ENCODE peak calls at places on chromosomes 5 and 9, in five cellular contexts. G is DMS153, T is heart right ventricle, A is DND-41, C is GM20000. I is an unnamed sample.

GRCh38 chr5:38648703-38649291 is 92.4 kb upstream of the LIFR start:
- DNase-seq in C (no peak), G (no peak), T (no peak), A (no peak), I (no peak)

GRCh38 chr9:136882109-136882946 is 4.0 kb upstream of the TRAF2 start:
- DNase-seq in A (peak), C (peak), G (peak), T (peak), I (peak)

GRCh38 chr5:42301349-42301748 is 121.9 kb upstream of the GHR start:
- DNase-seq in G (no peak), C (no peak), T (no peak), A (no peak), I (no peak)

GRCh38 chr5:24385070-24385469 is 259.7 kb downstream of the CDH10 start:
- DNase-seq in T (no peak), A (no peak), C (no peak), G (no peak), I (no peak)

GRCh38 chr9:22257026-22257425 is 189.6 kb upstream of the DMRTA1 start:
- DNase-seq in G (no peak), A (no peak), T (no peak), C (no peak), I (no peak)

GRCh38 chr9:31839273-31839672 is 545.2 kb upstream of the ACO1 start:
- DNase-seq in T (no peak), C (no peak), G (no peak), A (no peak), I (no peak)

GRCh38 chr9:131145245-131145644 is 19.9 kb downstream of the NUP214 start:
- DNase-seq in T (no peak), A (no peak), C (no peak), G (no peak), I (no peak)

GRCh38 chr5:76641514-76642120 is 18.4 kb upstream of the F2RL2 start:
- DNase-seq in G (no peak), T (no peak), A (peak), C (peak), I (no peak)

GRCh38 chr5:55926476-55926875 is 68.3 kb downstream of the IL6ST start:
- DNase-seq in T (no peak), G (no peak), A (no peak), C (no peak), I (no peak)

GRCh38 chr5:93790401-93790800 is 49.0 kb upstream of the POU5F2 start:
- DNase-seq in T (no peak), G (no peak), C (no peak), A (no peak), I (no peak)

GRCh38 chr9:113511856-113512761 is 48.6 kb downstream of the RGS3 start:
- DNase-seq in C (peak), G (no peak), T (no peak), A (peak), I (no peak)

GRCh38 chr9:89880721-89881120 is 275.9 kb downstream of the GADD45G start:
- DNase-seq in C (no peak), A (no peak), T (no peak), G (no peak), I (no peak)

GRCh38 chr5:157651623-157652376 is 438 bp downstream of the SOX30 start:
- DNase-seq in A (no peak), C (peak), G (peak), T (peak), I (no peak)

GRCh38 chr9:77215874-77216273 is 38.5 kb downstream of the VPS13A start:
- DNase-seq in C (no peak), T (no peak), A (no peak), G (no peak), I (no peak)

GRCh38 chr5:78501411-78502338 is 141.3 kb downstream of the SCAMP1 start:
- DNase-seq in C (no peak), A (no peak), T (no peak), G (no peak), I (no peak)

I was measured in AG04449.